ENCODE peak calls at places on chromosomes 5 and 9, in four cellular contexts. One of them, this sample, is unnamed.

GRCh38 chr9:98342819-98343208 is 87.4 kb upstream of the TBC1D2 start:
- DNase-seq in PC-3: no peak
- DNase-seq in lung: no peak
- DNase-seq in ascending aorta: no peak
- DNase-seq in this sample: no peak

GRCh38 chr5:178793156-178793555 is 62.7 kb upstream of the ZNF354A start:
- DNase-seq in PC-3: peak; percentile 63
- DNase-seq in lung: no peak
- DNase-seq in ascending aorta: no peak
- DNase-seq in this sample: no peak

GRCh38 chr9:105911104-105911911 is 217.0 kb downstream of the TMEM38B start:
- DNase-seq in PC-3: peak; percentile 65
- DNase-seq in lung: no peak
- DNase-seq in ascending aorta: no peak
- DNase-seq in this sample: no peak

GRCh38 chr5:176171171-176171760 is 67.0 kb upstream of the SIMC1 start:
- DNase-seq in PC-3: no peak
- DNase-seq in lung: no peak
- DNase-seq in ascending aorta: no peak
- DNase-seq in this sample: no peak

GRCh38 chr5:138545919-138546562 is 3.0 kb upstream of the ETF1 start:
- DNase-seq in PC-3: no peak
- DNase-seq in lung: no peak
- DNase-seq in ascending aorta: no peak
- DNase-seq in this sample: no peak

GRCh38 chr5:155827949-155828348 is 499.0 kb upstream of the SGCD start:
- DNase-seq in PC-3: no peak
- DNase-seq in lung: no peak
- DNase-seq in ascending aorta: no peak
- DNase-seq in this sample: no peak

GRCh38 chr5:34648522-34649158 is 7.5 kb upstream of the RAI14 start:
- DNase-seq in PC-3: no peak
- DNase-seq in lung: no peak
- DNase-seq in ascending aorta: no peak
- DNase-seq in this sample: no peak

GRCh38 chr9:106218427-106218826 is 524.1 kb downstream of the TMEM38B start:
- DNase-seq in PC-3: no peak
- DNase-seq in lung: no peak
- DNase-seq in ascending aorta: no peak
- DNase-seq in this sample: no peak

GRCh38 chr5:178590141-178590923 is at the start of gene COL23A1:
- DNase-seq in PC-3: peak; percentile 40
- DNase-seq in lung: peak; percentile 48
- DNase-seq in ascending aorta: peak; percentile 83
- DNase-seq in this sample: peak; percentile 54

GRCh38 chr5:79697222-79698164 is 7.9 kb downstream of the CMYA5 start:
- DNase-seq in PC-3: no peak
- DNase-seq in lung: no peak
- DNase-seq in ascending aorta: no peak
- DNase-seq in this sample: no peak

GRCh38 chr9:110115868-110116542 is 92.0 kb downstream of the C9orf152 start:
- DNase-seq in PC-3: peak; percentile 24
- DNase-seq in lung: no peak
- DNase-seq in ascending aorta: no peak
- DNase-seq in this sample: no peak

GRCh38 chr5:31972558-31972957 is 201.6 kb downstream of the GOLPH3 start:
- DNase-seq in PC-3: no peak
- DNase-seq in lung: no peak
- DNase-seq in ascending aorta: no peak
- DNase-seq in this sample: no peak

DNA sequence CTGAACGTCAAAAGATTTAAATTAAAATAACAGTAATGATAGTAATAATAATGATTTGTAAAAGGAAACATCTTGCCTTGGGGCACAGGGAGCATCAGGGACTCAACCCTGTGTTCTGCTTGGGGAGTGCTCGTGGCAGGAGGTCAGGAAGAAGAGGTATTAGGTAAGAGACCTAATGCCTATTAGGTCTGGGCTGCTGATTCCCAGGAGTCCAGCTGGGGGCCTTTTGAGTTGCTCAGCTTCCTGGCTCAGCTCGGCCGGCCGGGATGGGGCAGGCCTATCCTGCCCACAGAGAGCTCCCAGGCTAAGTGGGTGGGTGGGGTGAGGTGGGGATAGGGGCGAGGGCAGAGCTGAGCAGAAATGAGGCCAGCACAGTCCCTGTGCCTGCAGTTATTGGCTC is 17.5 kb downstream of the LMX1B start:
- DNase-seq in PC-3: no peak
- DNase-seq in lung: no peak
- DNase-seq in ascending aorta: no peak
- DNase-seq in this sample: no peak
- H3K27me3 ChIP-seq in PC-3: peaks cover 3% of the 10 kb centered on the region
- H3K27me3 ChIP-seq in lung: peaks cover 12% of the 10 kb centered on the region
- H3K27me3 ChIP-seq in ascending aorta: no peaks in the 10 kb centered on the region
- H3K27me3 ChIP-seq in this sample: no peaks in the 10 kb centered on the region

GRCh38 chr9:129674229-129674628 is 8.8 kb downstream of the PRRX2 start:
- DNase-seq in PC-3: no peak
- DNase-seq in lung: no peak
- DNase-seq in ascending aorta: no peak
- DNase-seq in this sample: no peak

GRCh38 chr9:129671065-129671464 is 5.6 kb downstream of the PRRX2 start:
- DNase-seq in PC-3: no peak
- DNase-seq in lung: no peak
- DNase-seq in ascending aorta: peak; percentile 59
- DNase-seq in this sample: no peak

GRCh38 chr9:129671519-129671918 is 6.1 kb downstream of the PRRX2 start:
- DNase-seq in PC-3: no peak
- DNase-seq in lung: no peak
- DNase-seq in ascending aorta: no peak
- DNase-seq in this sample: no peak

GRCh38 chr9:129673602-129674001 is 8.2 kb downstream of the PRRX2 start:
- DNase-seq in PC-3: no peak
- DNase-seq in lung: no peak
- DNase-seq in ascending aorta: no peak
- DNase-seq in this sample: no peak

DNA sequence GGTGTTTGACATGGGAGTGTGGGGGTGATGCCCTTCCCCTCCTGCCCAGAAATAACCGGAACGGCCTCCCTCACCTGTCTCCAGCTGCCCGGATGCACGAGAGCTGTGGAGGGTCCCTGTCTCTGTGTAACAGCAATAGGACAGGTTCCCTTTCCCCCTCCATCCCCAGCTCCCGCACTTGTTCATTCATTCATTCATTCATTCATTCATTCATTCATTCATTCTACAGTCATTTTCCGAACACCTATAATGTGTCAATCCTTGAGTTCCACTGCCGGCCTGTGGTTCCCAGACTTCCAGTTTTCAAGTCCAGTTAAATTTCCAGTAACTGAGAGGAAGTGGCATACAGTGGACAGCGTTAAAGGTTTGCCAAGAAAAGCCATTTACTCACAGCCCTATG is 7.3 kb downstream of the PRRX2 start:
- DNase-seq in PC-3: no peak
- DNase-seq in lung: no peak
- DNase-seq in ascending aorta: no peak
- DNase-seq in this sample: no peak
- H3K27me3 ChIP-seq in PC-3: peaks cover 8% of the 10 kb centered on the region
- H3K27me3 ChIP-seq in lung: peaks cover 4% of the 10 kb centered on the region
- H3K27me3 ChIP-seq in ascending aorta: no peaks in the 10 kb centered on the region
- H3K27me3 ChIP-seq in this sample: no peaks in the 10 kb centered on the region

GRCh38 chr5:116475232-116475828 is 99.3 kb downstream of the SEMA6A start:
- DNase-seq in PC-3: no peak
- DNase-seq in lung: no peak
- DNase-seq in ascending aorta: no peak
- DNase-seq in this sample: no peak
- H3K27me3 ChIP-seq in PC-3: no peaks in the 10 kb centered on the region
- H3K27me3 ChIP-seq in lung: no peaks in the 10 kb centered on the region
- H3K27me3 ChIP-seq in ascending aorta: no peaks in the 10 kb centered on the region
- H3K27me3 ChIP-seq in this sample: no peaks in the 10 kb centered on the region

GRCh38 chr5:157989296-157989695 is 130.4 kb upstream of the CLINT1 start:
- DNase-seq in PC-3: no peak
- DNase-seq in lung: no peak
- DNase-seq in ascending aorta: no peak
- DNase-seq in this sample: no peak
- H3K27me3 ChIP-seq in PC-3: peaks cover 26% of the 10 kb centered on the region
- H3K27me3 ChIP-seq in lung: no peaks in the 10 kb centered on the region
- H3K27me3 ChIP-seq in ascending aorta: no peaks in the 10 kb centered on the region
- H3K27me3 ChIP-seq in this sample: no peaks in the 10 kb centered on the region

GRCh38 chr5:159990506-159990905 is 18.4 kb upstream of the TTC1 start:
- DNase-seq in PC-3: peak; percentile 49
- DNase-seq in lung: no peak
- DNase-seq in ascending aorta: no peak
- DNase-seq in this sample: no peak

GRCh38 chr5:159992566-159992965 is 16.4 kb upstream of the TTC1 start:
- DNase-seq in PC-3: no peak
- DNase-seq in lung: no peak
- DNase-seq in ascending aorta: no peak
- DNase-seq in this sample: no peak

GRCh38 chr5:159982421-159983173 is 26.3 kb upstream of the TTC1 start:
- DNase-seq in PC-3: no peak
- DNase-seq in lung: no peak
- DNase-seq in ascending aorta: no peak
- DNase-seq in this sample: no peak

DNA sequence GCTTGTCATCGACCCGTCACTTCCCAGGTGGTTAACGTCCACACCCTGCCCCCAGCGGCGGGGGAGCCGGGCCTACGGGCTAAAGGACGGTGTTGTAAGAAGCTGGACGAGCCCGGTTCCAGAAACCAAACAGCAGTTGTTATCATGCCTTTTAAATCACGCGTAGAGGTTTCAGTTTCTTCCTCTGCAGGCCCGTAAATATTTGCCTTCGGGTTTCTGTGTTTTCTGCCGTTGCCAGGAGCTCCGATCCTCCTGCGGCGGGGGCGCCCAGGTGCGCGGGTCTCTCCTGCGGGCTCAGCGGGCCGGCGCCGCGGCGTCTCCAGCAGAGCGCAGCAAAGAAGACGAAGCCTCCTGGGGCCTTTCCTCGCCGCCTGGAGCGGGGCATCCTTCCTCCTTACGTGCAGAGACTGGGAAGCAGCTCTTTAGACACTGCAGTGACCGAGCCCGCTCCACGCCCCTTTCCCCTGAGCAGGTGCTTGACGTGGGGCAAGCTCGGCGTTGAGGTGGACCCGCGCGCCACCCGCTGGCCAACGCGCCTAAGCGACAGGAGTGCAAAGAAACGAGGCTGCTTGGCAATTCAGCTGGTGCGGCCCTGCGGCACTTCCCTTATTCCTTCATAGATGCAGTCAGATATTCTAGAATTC is 21.8 kb upstream of the TTC1 start:
- DNase-seq in PC-3: peak; percentile 89
- DNase-seq in lung: peak; percentile 88
- DNase-seq in ascending aorta: peak; percentile 86
- DNase-seq in this sample: peak; percentile 49
- H3K27me3 ChIP-seq in PC-3: no peaks in the 10 kb centered on the region
- H3K27me3 ChIP-seq in lung: no peaks in the 10 kb centered on the region
- H3K27me3 ChIP-seq in ascending aorta: no peaks in the 10 kb centered on the region
- H3K27me3 ChIP-seq in this sample: peaks cover 39% of the 10 kb centered on the region

DNA sequence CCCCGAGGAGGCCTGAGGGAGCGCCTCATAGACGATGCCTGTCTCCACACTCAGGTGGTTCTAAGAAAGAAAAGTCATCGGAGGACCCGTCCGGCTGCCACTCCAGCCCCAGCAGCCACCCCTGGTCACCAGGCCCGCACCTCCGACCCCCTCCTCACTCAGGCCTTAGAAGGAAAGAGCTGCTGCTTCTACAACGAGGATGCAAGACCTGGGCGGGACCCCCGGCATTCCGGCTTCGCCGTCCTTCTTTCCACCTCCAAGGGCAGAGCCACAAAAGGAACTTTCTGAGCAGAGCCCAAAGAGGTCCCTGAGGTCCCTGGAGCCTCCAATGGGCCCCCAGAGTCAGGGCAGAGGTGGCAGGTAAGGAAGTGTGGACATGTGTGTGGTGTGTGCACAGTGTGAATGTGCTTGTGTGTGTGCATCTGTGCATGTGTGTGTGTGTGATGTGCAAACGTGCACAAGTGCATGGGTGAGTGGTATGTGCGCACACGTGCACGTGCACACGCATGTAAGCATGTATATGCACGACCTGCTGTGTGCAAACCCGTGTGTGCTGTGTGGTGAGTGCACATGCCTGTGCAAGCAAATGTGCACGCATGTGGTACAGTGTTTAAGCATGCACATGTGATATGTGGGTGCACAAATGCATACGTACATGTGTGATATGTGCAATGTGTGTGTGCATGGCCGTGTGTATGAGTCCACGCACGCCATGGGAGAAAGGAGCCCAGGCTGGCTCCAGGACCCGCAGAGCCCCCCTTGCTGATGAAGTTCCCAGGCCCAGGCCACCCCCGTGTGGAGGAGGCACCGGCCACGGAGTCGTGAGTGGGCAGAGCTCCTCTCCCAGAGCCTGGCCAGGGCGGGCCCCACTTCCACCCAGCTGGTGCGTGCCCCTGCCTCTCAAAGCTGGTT is 27.7 kb upstream of the TMEM250 start:
- DNase-seq in PC-3: no peak
- DNase-seq in lung: no peak
- DNase-seq in ascending aorta: no peak
- DNase-seq in this sample: no peak
- H3K27me3 ChIP-seq in PC-3: no peaks in the 10 kb centered on the region
- H3K27me3 ChIP-seq in lung: peaks cover 3% of the 10 kb centered on the region
- H3K27me3 ChIP-seq in ascending aorta: no peaks in the 10 kb centered on the region
- H3K27me3 ChIP-seq in this sample: peaks cover 68% of the 10 kb centered on the region

GRCh38 chr5:77971965-77972544 is 195.9 kb upstream of the TBCA start:
- DNase-seq in PC-3: no peak
- DNase-seq in lung: no peak
- DNase-seq in ascending aorta: no peak
- DNase-seq in this sample: no peak
- H3K27me3 ChIP-seq in PC-3: no peaks in the 10 kb centered on the region
- H3K27me3 ChIP-seq in lung: no peaks in the 10 kb centered on the region
- H3K27me3 ChIP-seq in ascending aorta: no peaks in the 10 kb centered on the region
- H3K27me3 ChIP-seq in this sample: peaks cover 57% of the 10 kb centered on the region

GRCh38 chr5:157983906-157984551 is 125.1 kb upstream of the CLINT1 start:
- DNase-seq in PC-3: no peak
- DNase-seq in lung: no peak
- DNase-seq in ascending aorta: no peak
- DNase-seq in this sample: no peak
- H3K27me3 ChIP-seq in PC-3: peaks cover 21% of the 10 kb centered on the region
- H3K27me3 ChIP-seq in lung: no peaks in the 10 kb centered on the region
- H3K27me3 ChIP-seq in ascending aorta: no peaks in the 10 kb centered on the region
- H3K27me3 ChIP-seq in this sample: no peaks in the 10 kb centered on the region

GRCh38 chr5:135035678-135036030 is 1.6 kb upstream of the PITX1 start:
- DNase-seq in PC-3: no peak
- DNase-seq in lung: no peak
- DNase-seq in ascending aorta: no peak
- DNase-seq in this sample: no peak
- H3K27me3 ChIP-seq in PC-3: no peaks in the 10 kb centered on the region
- H3K27me3 ChIP-seq in lung: peaks cover 18% of the 10 kb centered on the region
- H3K27me3 ChIP-seq in ascending aorta: peaks cover 44% of the 10 kb centered on the region
- H3K27me3 ChIP-seq in this sample: peaks cover 98% of the 10 kb centered on the region

GRCh38 chr5:181054871-181055494 is 14.9 kb downstream of the BTNL9 start:
- DNase-seq in PC-3: no peak
- DNase-seq in lung: no peak
- DNase-seq in ascending aorta: no peak
- DNase-seq in this sample: no peak
- H3K27me3 ChIP-seq in PC-3: peaks cover 24% of the 10 kb centered on the region
- H3K27me3 ChIP-seq in lung: no peaks in the 10 kb centered on the region
- H3K27me3 ChIP-seq in ascending aorta: peaks cover 9% of the 10 kb centered on the region
- H3K27me3 ChIP-seq in this sample: peaks cover 95% of the 10 kb centered on the region